ENCODE peak calls at places on chromosomes 1 and 21, in ten cellular contexts. T is brain microvascular endothelial cell, E is cardiac fibroblast, C is GM10248, N is endothelial cell, V is A549, J is pancreas, W is Caco-2, D is B cell, H is PC-3. X is an unnamed sample.

GRCh38 chr1:156676820-156677615 is at the start of gene NES:
- DNase-seq in T (peak; percentile 34), E (peak; percentile 60), C (no peak), N (peak; percentile 74), V (peak; percentile 44), J (no peak), W (peak; percentile 87), D (peak; percentile 65), H (peak; percentile 76), X (no peak)

GRCh38 chr1:68145418-68146126 is 86.8 kb downstream of the WLS start:
- DNase-seq in T (no peak), E (no peak), C (no peak), N (no peak), V (no peak), J (peak; percentile 66), W (peak; percentile 52), D (no peak), H (peak; percentile 77), X (no peak)

GRCh38 chr1:55816456-55816794 is 601.3 kb upstream of the USP24 start:
- DNase-seq in T (no peak), E (peak; percentile 62), C (no peak), N (no peak), V (no peak), J (no peak), W (no peak), D (no peak), H (no peak), X (no peak)

GRCh38 chr1:231162300-231162969 is 577 bp downstream of the TRIM67 start:
- DNase-seq in T (peak; percentile 28), E (peak; percentile 22), C (peak; percentile 70), N (peak; percentile 66), V (peak; percentile 46), J (peak; percentile 65), W (peak; percentile 54), D (peak; percentile 77), H (no peak), X (peak; percentile 51)

GRCh38 chr21:22393324-22393723 is 1395.1 kb downstream of the NCAM2 start:
- DNase-seq in T (no peak), E (no peak), C (no peak), N (no peak), V (no peak), J (no peak), W (no peak), D (no peak), H (no peak), X (no peak)

GRCh38 chr1:106910798-106911197 is 145.7 kb upstream of the PRMT6 start:
- DNase-seq in T (no peak), E (no peak), C (no peak), N (no peak), V (no peak), J (no peak), W (no peak), D (no peak), H (peak; percentile 78), X (peak; percentile 40)

GRCh38 chr1:234270581-234271242 is 102.5 kb upstream of the COA6 start:
- DNase-seq in T (no peak), E (no peak), C (no peak), N (no peak), V (no peak), J (no peak), W (no peak), D (no peak), H (peak; percentile 68), X (peak; percentile 48)

GRCh38 chr1:26281091-26281958 is 1.4 kb downstream of the SH3BGRL3 start:
- DNase-seq in T (no peak), E (no peak), C (no peak), N (no peak), V (no peak), J (no peak), W (no peak), D (no peak), H (no peak), X (no peak)

GRCh38 chr1:20636785-20637347 is 3.6 kb downstream of the PINK1 start:
- DNase-seq in T (no peak), E (no peak), C (no peak), N (no peak), V (no peak), J (no peak), W (no peak), D (no peak), H (no peak), X (no peak)

GRCh38 chr1:20634594-20635084 is 1.4 kb downstream of the PINK1 start:
- DNase-seq in T (no peak), E (peak; percentile 52), C (no peak), N (peak; percentile 15), V (no peak), J (peak; percentile 66), W (no peak), D (no peak), H (peak; percentile 71), X (peak; percentile 79)

GRCh38 chr1:20632386-20632785 is 872 bp upstream of the PINK1 start:
- DNase-seq in T (no peak), E (no peak), C (no peak), N (no peak), V (no peak), J (no peak), W (peak; percentile 71), D (no peak), H (no peak), X (no peak)

GRCh38 chr1:20633190-20634064 is at the start of gene PINK1:
- DNase-seq in T (peak; percentile 60), E (peak; percentile 77), C (peak; percentile 90), N (peak; percentile 96), V (peak; percentile 76), J (peak; percentile 90), W (peak; percentile 83), D (peak; percentile 92), H (peak; percentile 81), X (peak; percentile 71)

GRCh38 chr1:20634065-20634593 is 871 bp downstream of the PINK1 start:
- DNase-seq in T (no peak), E (no peak), C (no peak), N (no peak), V (no peak), J (no peak), W (no peak), D (no peak), H (no peak), X (no peak)
- TF ChIP-seq CTCF in T (no peak), E (no peak), C (no peak), N (no peak), V (no peak), J (no peak), W (no peak), D (no peak), H (no peak), X (no peak)

DNA sequence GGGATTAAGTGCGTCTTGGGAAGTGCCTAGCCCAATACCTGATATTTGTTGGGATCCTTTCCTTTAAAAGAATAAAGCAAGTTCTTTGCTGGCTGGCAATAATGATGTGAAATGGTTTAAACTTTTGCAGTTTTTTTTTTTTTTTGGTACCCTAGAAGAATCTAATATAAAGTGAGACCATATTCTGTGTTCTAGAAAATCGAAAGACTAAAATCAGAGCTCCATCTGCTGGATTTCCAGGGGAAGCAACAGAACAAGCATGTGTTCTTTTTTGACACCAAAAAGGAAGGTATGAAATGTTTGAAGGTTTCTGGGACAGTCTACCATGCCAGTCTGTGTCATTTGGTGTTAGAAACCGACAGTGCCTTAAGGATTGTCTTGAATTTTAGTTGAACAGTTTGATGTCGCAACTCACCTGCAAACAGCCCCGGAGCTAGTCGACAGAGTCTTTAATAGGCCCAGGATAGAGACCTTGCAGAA is 6.4 kb downstream of the UTP11 start:
- DNase-seq in T (no peak), E (peak; percentile 65), C (no peak), N (no peak), V (no peak), J (no peak), W (no peak), D (no peak), H (peak; percentile 42), X (peak; percentile 36)
- TF ChIP-seq CTCF in T (peak; percentile 65), E (peak; percentile 61), C (peak; percentile 63), N (peak; percentile 37), V (peak; percentile 57), J (no peak), W (peak; percentile 31), D (peak; percentile 57), H (peak; percentile 74), X (peak; percentile 37)

GRCh38 chr1:169648709-169649108 is 18.8 kb upstream of the SELP start:
- DNase-seq in T (no peak), E (no peak), C (no peak), N (no peak), V (no peak), J (no peak), W (no peak), D (no peak), H (no peak), X (no peak)

GRCh38 chr1:169644298-169644697 is 14.4 kb upstream of the SELP start:
- DNase-seq in T (no peak), E (no peak), C (no peak), N (no peak), V (no peak), J (no peak), W (no peak), D (no peak), H (no peak), X (no peak)

GRCh38 chr1:169648187-169648586 is 18.3 kb upstream of the SELP start:
- DNase-seq in T (no peak), E (no peak), C (no peak), N (no peak), V (no peak), J (no peak), W (no peak), D (no peak), H (no peak), X (no peak)

GRCh38 chr1:169650551-169650950 is 20.6 kb upstream of the SELP start:
- DNase-seq in T (no peak), E (peak; percentile 6), C (no peak), N (no peak), V (no peak), J (no peak), W (no peak), D (no peak), H (no peak), X (no peak)

GRCh38 chr1:169647512-169647911 is 17.6 kb upstream of the SELP start:
- DNase-seq in T (no peak), E (no peak), C (no peak), N (no peak), V (no peak), J (no peak), W (no peak), D (no peak), H (no peak), X (no peak)
- TF ChIP-seq CTCF in T (no peak), E (no peak), C (no peak), N (no peak), V (no peak), J (no peak), W (no peak), D (no peak), H (no peak), X (no peak)

GRCh38 chr1:8902765-8903164 is 24.3 kb upstream of the ENO1 start:
- DNase-seq in T (no peak), E (peak; percentile 57), C (no peak), N (no peak), V (peak; percentile 31), J (no peak), W (no peak), D (no peak), H (peak; percentile 27), X (peak; percentile 56)

GRCh38 chr1:8903908-8904650 is 25.6 kb upstream of the ENO1 start:
- DNase-seq in T (peak; percentile 87), E (peak; percentile 96), C (no peak), N (no peak), V (peak; percentile 90), J (peak; percentile 50), W (peak; percentile 74), D (no peak), H (peak; percentile 98), X (peak; percentile 98)

GRCh38 chr1:8899046-8899445 is 20.6 kb upstream of the ENO1 start:
- DNase-seq in T (no peak), E (no peak), C (no peak), N (no peak), V (no peak), J (no peak), W (no peak), D (no peak), H (no peak), X (no peak)

GRCh38 chr1:8905582-8906191 is 27.2 kb upstream of the ENO1 start:
- DNase-seq in T (no peak), E (peak; percentile 68), C (no peak), N (no peak), V (peak; percentile 43), J (no peak), W (no peak), D (no peak), H (peak; percentile 57), X (no peak)

DNA sequence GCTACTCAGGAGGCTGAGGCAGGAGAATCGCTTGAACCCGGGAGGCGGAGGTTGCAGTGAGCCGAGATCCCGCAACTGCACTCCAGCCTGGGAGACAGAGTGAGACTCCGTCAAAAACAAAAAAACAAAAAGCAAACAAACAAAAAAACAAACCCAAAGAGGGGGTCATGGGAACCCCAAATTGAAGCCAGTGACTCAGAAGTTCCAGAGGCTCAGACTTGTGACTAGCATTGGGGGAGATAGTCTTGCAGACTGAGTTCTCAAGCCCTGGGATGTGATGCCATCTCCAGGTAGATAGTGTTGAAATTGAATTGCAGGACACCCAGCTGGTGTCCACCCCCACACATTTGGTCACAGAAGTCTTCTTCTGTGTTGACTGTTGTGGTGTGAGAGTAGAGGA is 24.9 kb upstream of the ENO1 start:
- DNase-seq in T (no peak), E (peak; percentile 38), C (no peak), N (no peak), V (peak; percentile 77), J (no peak), W (no peak), D (no peak), H (peak; percentile 37), X (peak; percentile 75)
- TF ChIP-seq CTCF in T (no peak), E (no peak), C (no peak), N (no peak), V (peak; percentile 45), J (no peak), W (no peak), D (no peak), H (no peak), X (no peak)

X was measured in MCF 10A.